ENCODE peak calls at places on chromosomes 4 and X, in seven cellular contexts. D is tibial artery, C is Panc1, K is PC-3, Y is HL-60, B is SJSA1, X is lower lobe of right lung. V is an unnamed sample.

GRCh38 chr4:186551849-186552248 is 3.5 kb downstream of the MTNR1A start:
- DNase-seq in D (no peak), C (no peak), K (no peak), Y (no peak), B (no peak), X (no peak), V (no peak)

GRCh38 chrX:128805236-128805635 is 718.1 kb downstream of the SMARCA1 start:
- DNase-seq in D (no peak), C (no peak), K (no peak), Y (no peak), B (no peak), X (no peak), V (no peak)

GRCh38 chrX:129522184-129523059 is 868 bp downstream of the SMARCA1 start:
- DNase-seq in D (peak), C (no peak), K (peak), Y (no peak), B (peak), X (peak), V (no peak)

GRCh38 chrX:64093761-64094160 is 111.7 kb downstream of the AMER1 start:
- DNase-seq in D (no peak), C (no peak), K (peak), Y (no peak), B (no peak), X (no peak), V (no peak)

GRCh38 chr4:13544556-13545393 is 467 bp upstream of the NKX3-2 start:
- DNase-seq in D (peak), C (no peak), K (peak), Y (peak), B (peak), X (peak), V (no peak)

GRCh38 chr4:150305995-150306394 is 227.8 kb downstream of the DCLK2 start:
- DNase-seq in D (no peak), C (no peak), K (peak), Y (no peak), B (peak), X (no peak), V (no peak)

GRCh38 chr4:125225806-125226205 is 88.9 kb upstream of the FAT4 start:
- DNase-seq in D (no peak), C (no peak), K (no peak), Y (no peak), B (no peak), X (no peak), V (no peak)

GRCh38 chr4:39032218-39033085 is at the start of gene TMEM156:
- DNase-seq in D (no peak), C (no peak), K (peak), Y (peak), B (peak), X (no peak), V (no peak)

GRCh38 chr4:56434599-56435000 is 815 bp downstream of the PPAT start:
- DNase-seq in D (no peak), C (no peak), K (no peak), Y (peak), B (no peak), X (peak), V (no peak)

GRCh38 chrX:111100191-111100590 is 4.2 kb downstream of the PAK3 start:
- DNase-seq in D (no peak), C (no peak), K (peak), Y (peak), B (peak), X (no peak), V (no peak)

GRCh38 chr4:142353149-142353738 is 492.9 kb downstream of the INPP4B start:
- DNase-seq in D (no peak), C (no peak), K (peak), Y (no peak), B (peak), X (no peak), V (no peak)

GRCh38 chr4:140863187-140863586 is 107.0 kb upstream of the TBC1D9 start:
- DNase-seq in D (no peak), C (no peak), K (no peak), Y (no peak), B (no peak), X (no peak), V (no peak)

GRCh38 chr4:6343950-6344408 is 74.3 kb downstream of the WFS1 start:
- DNase-seq in D (no peak), C (peak), K (peak), Y (no peak), B (peak), X (peak), V (no peak)
- H3K27ac ChIP-seq in D (no peak), C (peak), K (peak), Y (no peak), B (no peak), X (no peak), V (peak)

DNA sequence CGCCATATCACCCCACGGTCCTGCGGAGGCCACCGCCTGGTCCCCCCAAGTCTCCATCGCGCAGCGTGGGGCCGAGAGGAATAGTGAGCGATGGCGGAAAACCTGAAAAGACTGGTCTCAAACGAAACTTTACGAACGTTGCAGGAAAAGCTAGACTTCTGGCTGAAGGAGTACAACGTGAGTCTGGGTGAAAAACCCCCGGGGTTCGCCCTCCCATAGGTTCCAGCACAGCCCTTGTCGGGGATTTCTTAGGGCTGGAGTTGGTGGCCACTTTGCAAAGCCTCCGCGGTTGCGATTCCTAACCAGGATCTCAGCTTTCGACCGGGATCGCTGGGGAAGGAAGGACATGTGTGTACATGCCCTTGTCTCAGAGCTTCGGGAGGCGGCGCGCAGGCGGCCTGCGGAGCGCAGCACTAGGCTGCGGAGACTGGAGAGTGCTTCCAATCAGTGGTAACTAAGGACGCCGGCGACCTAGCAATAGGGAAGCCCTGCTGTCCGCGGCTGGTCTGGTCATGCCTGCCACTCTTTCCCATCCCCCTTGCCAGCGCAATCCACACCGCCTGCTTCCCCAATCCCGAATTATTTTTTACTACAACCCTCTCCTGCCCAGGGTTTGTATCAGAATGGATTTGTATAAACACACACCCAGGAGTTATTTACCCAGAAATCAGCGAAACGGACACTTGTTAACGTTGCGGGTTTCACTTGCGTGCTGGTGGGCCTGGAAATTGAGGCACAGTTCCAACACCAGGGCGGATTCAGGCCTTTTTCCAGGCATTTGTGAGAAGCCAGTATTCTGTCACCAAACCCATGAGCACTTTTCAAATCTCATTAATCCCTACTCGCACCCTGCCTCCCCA is 741 bp downstream of the SPATA18 start:
- DNase-seq in D (peak), C (no peak), K (no peak), Y (peak), B (peak), X (peak), V (peak)
- H3K27ac ChIP-seq in D (peak), C (no peak), K (no peak), Y (no peak), B (no peak), X (peak), V (no peak)

GRCh38 chr4:48138936-48139335 is 4.9 kb upstream of the TXK start:
- DNase-seq in D (no peak), C (no peak), K (no peak), Y (no peak), B (no peak), X (no peak), V (no peak)
- H3K27ac ChIP-seq in D (no peak), C (no peak), K (no peak), Y (no peak), B (no peak), X (no peak), V (no peak)

GRCh38 chr4:71830-72229 is 18.7 kb downstream of the ZNF595 start:
- DNase-seq in D (no peak), C (no peak), K (peak), Y (no peak), B (no peak), X (no peak), V (no peak)
- H3K27ac ChIP-seq in D (no peak), C (no peak), K (no peak), Y (no peak), B (no peak), X (no peak), V (no peak)

DNA sequence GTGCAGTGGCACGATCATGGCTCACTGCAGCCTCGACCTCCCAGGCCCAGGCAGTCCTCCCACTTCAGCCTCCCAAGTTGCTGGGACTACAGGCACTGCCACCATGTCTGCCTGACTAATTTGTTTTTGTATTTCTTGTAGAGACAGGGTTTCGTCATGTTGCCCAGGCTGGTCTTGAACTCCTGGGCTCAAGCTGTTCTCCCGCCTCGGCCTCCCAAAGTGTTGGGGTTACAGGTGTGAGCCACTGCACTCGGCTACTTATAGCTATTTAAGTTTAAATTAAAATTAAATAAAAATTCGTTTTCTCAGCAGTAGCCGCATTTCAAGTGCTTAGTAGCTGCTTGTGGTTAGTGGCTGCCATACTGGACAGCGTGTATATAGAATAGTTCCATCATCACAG is 3.5 kb downstream of the SMAD1 start:
- DNase-seq in D (no peak), C (no peak), K (no peak), Y (no peak), B (no peak), X (no peak), V (no peak)
- H3K27ac ChIP-seq in D (no peak), C (no peak), K (no peak), Y (no peak), B (no peak), X (no peak), V (no peak)

GRCh38 chr4:89303177-89303576 is 4.4 kb downstream of the GPRIN3 start:
- DNase-seq in D (no peak), C (no peak), K (no peak), Y (no peak), B (no peak), X (peak), V (no peak)

GRCh38 chr4:89305712-89306437 is 1.7 kb downstream of the GPRIN3 start:
- DNase-seq in D (no peak), C (no peak), K (no peak), Y (no peak), B (no peak), X (no peak), V (no peak)

GRCh38 chr4:89301902-89302301 is 5.7 kb downstream of the GPRIN3 start:
- DNase-seq in D (no peak), C (no peak), K (no peak), Y (no peak), B (no peak), X (no peak), V (no peak)

GRCh38 chr4:89305028-89305427 is 2.6 kb downstream of the GPRIN3 start:
- DNase-seq in D (no peak), C (no peak), K (no peak), Y (no peak), B (no peak), X (no peak), V (no peak)

DNA sequence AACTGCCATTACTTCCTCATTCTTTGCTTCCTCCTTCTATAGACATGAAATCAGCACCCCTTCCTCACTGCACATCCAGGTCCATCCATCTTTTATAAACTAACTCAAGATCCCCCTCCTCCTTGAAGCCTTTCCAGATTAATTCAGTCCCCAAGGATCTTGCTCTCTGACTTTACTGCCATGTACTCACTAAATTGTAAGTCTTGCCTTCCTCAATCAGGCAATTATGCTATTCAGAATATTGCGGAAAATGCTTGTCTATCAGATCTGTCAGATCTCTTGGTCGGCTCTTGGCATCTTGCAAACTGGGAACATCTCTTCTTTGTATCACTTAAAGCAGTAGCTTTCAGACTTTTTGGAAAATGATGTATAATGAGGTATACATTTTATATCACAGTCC is 3.6 kb downstream of the GPRIN3 start:
- DNase-seq in D (no peak), C (no peak), K (no peak), Y (no peak), B (no peak), X (no peak), V (no peak)
- H3K27ac ChIP-seq in D (no peak), C (no peak), K (no peak), Y (no peak), B (no peak), X (no peak), V (no peak)

GRCh38 chr4:54230479-54231418 is 1.7 kb downstream of the PDGFRA start:
- DNase-seq in D (peak), C (no peak), K (no peak), Y (no peak), B (peak), X (peak), V (no peak)
- H3K27ac ChIP-seq in D (peak), C (no peak), K (no peak), Y (no peak), B (no peak), X (peak), V (no peak)